ENCODE peak calls at places on chromosomes 16 and 17, in eight cellular contexts. One of them, this sample, is unnamed.

GRCh38 chr17:50689251-50689650 is 18.5 kb downstream of the ANKRD40 start:
- DNase-seq in SHP77: no peak
- DNase-seq in stimulated activated CD8-positive, alpha-beta memory T cell treated with anti-CD3 and anti-CD28 coated beads, Interleukin-2, amount 100 ng/mL, for 1 hour: no peak
- DNase-seq in K562: no peak
- DNase-seq in body of pancreas: no peak
- DNase-seq in D341Med: no peak
- DNase-seq in stimulated activated CD4-positive, alpha-beta T cell treated with anti-CD3 and anti-CD28 coated beads, Interleukin-15, amount 100 ng/mL, for 24 hours: no peak
- DNase-seq in stomach: no peak
- DNase-seq in this sample: no peak

GRCh38 chr17:29124135-29124930 is 55.9 kb downstream of the MYO18A start:
- DNase-seq in stimulated activated CD8-positive, alpha-beta memory T cell treated with anti-CD3 and anti-CD28 coated beads, Interleukin-2, amount 100 ng/mL, for 1 hour: no peak
- DNase-seq in stimulated activated CD4-positive, alpha-beta T cell treated with anti-CD3 and anti-CD28 coated beads, Interleukin-15, amount 100 ng/mL, for 24 hours: peak
- DNase-seq in SHP77: peak
- DNase-seq in body of pancreas: peak
- DNase-seq in D341Med: peak
- DNase-seq in stomach: peak
- DNase-seq in K562: peak
- DNase-seq in this sample: no peak

GRCh38 chr17:6510321-6511023 is 45.9 kb downstream of the PITPNM3 start:
- DNase-seq in stomach: no peak
- DNase-seq in K562: no peak
- DNase-seq in stimulated activated CD4-positive, alpha-beta T cell treated with anti-CD3 and anti-CD28 coated beads, Interleukin-15, amount 100 ng/mL, for 24 hours: no peak
- DNase-seq in stimulated activated CD8-positive, alpha-beta memory T cell treated with anti-CD3 and anti-CD28 coated beads, Interleukin-2, amount 100 ng/mL, for 1 hour: no peak
- DNase-seq in D341Med: no peak
- DNase-seq in body of pancreas: no peak
- DNase-seq in SHP77: no peak
- DNase-seq in this sample: no peak

GRCh38 chr17:49486012-49486641 is 9.0 kb upstream of the NGFR start:
- DNase-seq in stimulated activated CD4-positive, alpha-beta T cell treated with anti-CD3 and anti-CD28 coated beads, Interleukin-15, amount 100 ng/mL, for 24 hours: no peak
- DNase-seq in body of pancreas: no peak
- DNase-seq in K562: no peak
- DNase-seq in SHP77: no peak
- DNase-seq in stomach: no peak
- DNase-seq in D341Med: no peak
- DNase-seq in stimulated activated CD8-positive, alpha-beta memory T cell treated with anti-CD3 and anti-CD28 coated beads, Interleukin-2, amount 100 ng/mL, for 1 hour: no peak
- DNase-seq in this sample: no peak

GRCh38 chr16:89473136-89473712 is 17.1 kb downstream of the ANKRD11 start:
- DNase-seq in D341Med: no peak
- DNase-seq in body of pancreas: no peak
- DNase-seq in SHP77: no peak
- DNase-seq in K562: no peak
- DNase-seq in stimulated activated CD4-positive, alpha-beta T cell treated with anti-CD3 and anti-CD28 coated beads, Interleukin-15, amount 100 ng/mL, for 24 hours: no peak
- DNase-seq in stimulated activated CD8-positive, alpha-beta memory T cell treated with anti-CD3 and anti-CD28 coated beads, Interleukin-2, amount 100 ng/mL, for 1 hour: no peak
- DNase-seq in stomach: no peak
- DNase-seq in this sample: no peak

GRCh38 chr17:882827-883585 is 96.6 kb downstream of the NXN start:
- DNase-seq in SHP77: no peak
- DNase-seq in K562: no peak
- DNase-seq in body of pancreas: peak
- DNase-seq in stimulated activated CD4-positive, alpha-beta T cell treated with anti-CD3 and anti-CD28 coated beads, Interleukin-15, amount 100 ng/mL, for 24 hours: no peak
- DNase-seq in stomach: peak
- DNase-seq in stimulated activated CD8-positive, alpha-beta memory T cell treated with anti-CD3 and anti-CD28 coated beads, Interleukin-2, amount 100 ng/mL, for 1 hour: no peak
- DNase-seq in D341Med: no peak
- DNase-seq in this sample: no peak

GRCh38 chr16:64172652-64173051 is 949.2 kb downstream of the CDH11 start:
- DNase-seq in stomach: no peak
- DNase-seq in stimulated activated CD4-positive, alpha-beta T cell treated with anti-CD3 and anti-CD28 coated beads, Interleukin-15, amount 100 ng/mL, for 24 hours: no peak
- DNase-seq in body of pancreas: no peak
- DNase-seq in SHP77: no peak
- DNase-seq in D341Med: no peak
- DNase-seq in K562: no peak
- DNase-seq in stimulated activated CD8-positive, alpha-beta memory T cell treated with anti-CD3 and anti-CD28 coated beads, Interleukin-2, amount 100 ng/mL, for 1 hour: no peak
- DNase-seq in this sample: no peak

GRCh38 chr16:88121886-88122580 is 170.8 kb downstream of the BANP start:
- DNase-seq in body of pancreas: no peak
- DNase-seq in stimulated activated CD8-positive, alpha-beta memory T cell treated with anti-CD3 and anti-CD28 coated beads, Interleukin-2, amount 100 ng/mL, for 1 hour: no peak
- DNase-seq in D341Med: no peak
- DNase-seq in K562: no peak
- DNase-seq in stomach: no peak
- DNase-seq in stimulated activated CD4-positive, alpha-beta T cell treated with anti-CD3 and anti-CD28 coated beads, Interleukin-15, amount 100 ng/mL, for 24 hours: no peak
- DNase-seq in SHP77: no peak
- DNase-seq in this sample: no peak